ENCODE peak calls at places on chromosomes 5 and 9, in nine cellular contexts. F, J, Z, P, S, D, L, Q and U are unnamed samples.

GRCh38 chr5:116071211-116071610 is 13.6 kb upstream of the COMMD10 start:
- DNase-seq in F (no peak), J (no peak), Z (no peak), P (no peak), S (no peak), D (no peak), L (no peak), Q (no peak), U (no peak)

GRCh38 chr5:149605998-149606721 is 24.9 kb downstream of the ARHGEF37 start:
- DNase-seq in F (no peak), J (peak), Z (peak), P (peak), S (peak), D (peak), L (no peak), Q (no peak), U (no peak)

GRCh38 chr5:145980718-145981117 is 44.3 kb downstream of the SH3RF2 start:
- DNase-seq in F (no peak), J (no peak), Z (no peak), P (no peak), S (no peak), D (no peak), L (no peak), Q (no peak), U (no peak)

GRCh38 chr5:27328480-27328879 is 290.1 kb upstream of the CDH9 start:
- DNase-seq in F (no peak), J (peak), Z (peak), P (no peak), S (no peak), D (peak), L (no peak), Q (no peak), U (no peak)

GRCh38 chr5:53433036-53433435 is 47.4 kb upstream of the FST start:
- DNase-seq in F (no peak), J (no peak), Z (no peak), P (no peak), S (no peak), D (no peak), L (no peak), Q (no peak), U (no peak)

GRCh38 chr5:43973908-43974307 is 370.9 kb downstream of the NNT start:
- DNase-seq in F (no peak), J (no peak), Z (no peak), P (no peak), S (no peak), D (no peak), L (no peak), Q (no peak), U (no peak)

GRCh38 chr5:140344683-140345423 is 1.6 kb downstream of the HBEGF start:
- DNase-seq in F (no peak), J (peak), Z (no peak), P (no peak), S (no peak), D (peak), L (no peak), Q (no peak), U (no peak)

GRCh38 chr9:69357030-69357853 is 32.2 kb downstream of the ENTREP1 start:
- DNase-seq in F (no peak), J (no peak), Z (peak), P (no peak), S (no peak), D (no peak), L (no peak), Q (no peak), U (no peak)

GRCh38 chr9:70438341-70438924 is 24.0 kb upstream of the KLF9 start:
- DNase-seq in F (no peak), J (no peak), Z (no peak), P (no peak), S (no peak), D (peak), L (no peak), Q (no peak), U (no peak)

GRCh38 chr5:177595026-177595585 is 3.1 kb downstream of the TMED9 start:
- DNase-seq in F (no peak), J (no peak), Z (no peak), P (no peak), S (no peak), D (no peak), L (no peak), Q (no peak), U (no peak)